ENCODE peak calls at places on chromosomes 13 and 19, in nine cellular contexts. Q, H, W, P, M, C, A, J and N are unnamed samples.

GRCh38 chr13:44555207-44555606 is 20.9 kb downstream of the TSC22D1 start:
- DNase-seq in H (no peak), A (no peak), J (no peak), C (no peak), P (no peak), W (no peak), Q (no peak), M (no peak), N (no peak)

GRCh38 chr19:34639491-34640085 is 37.4 kb downstream of the SCGB2B2 start:
- DNase-seq in H (peak), A (peak), Q (peak), C (peak), W (peak), J (peak), M (no peak), P (peak), N (peak)

GRCh38 chr19:56958428-56958827 is 117.9 kb upstream of the PEG3 start:
- DNase-seq in P (no peak), C (no peak), H (no peak), Q (no peak), A (no peak), M (no peak), J (no peak), W (no peak), N (no peak)

GRCh38 chr13:111325146-111325890 is 4.9 kb downstream of the TEX29 start:
- DNase-seq in J (no peak), Q (no peak), M (no peak), H (peak), W (no peak), A (no peak), P (no peak), C (no peak), N (no peak)

GRCh38 chr13:101959016-101959415 is 442.8 kb downstream of the FGF14 start:
- DNase-seq in J (no peak), M (no peak), Q (no peak), W (no peak), A (no peak), H (no peak), P (no peak), C (no peak), N (no peak)

GRCh38 chr13:110250258-110250891 is 56.6 kb downstream of the COL4A1 start:
- DNase-seq in A (no peak), C (no peak), M (peak), H (no peak), J (peak), P (peak), W (no peak), Q (no peak), N (no peak)

GRCh38 chr13:95698047-95698749 is 21.3 kb downstream of the DNAJC3 start:
- DNase-seq in C (no peak), W (peak), M (no peak), A (no peak), Q (no peak), H (no peak), P (no peak), J (no peak), N (no peak)

GRCh38 chr19:45051929-45052579 is 13.2 kb downstream of the CLASRP start:
- DNase-seq in C (no peak), P (no peak), A (no peak), Q (no peak), H (no peak), M (no peak), W (peak), J (no peak), N (no peak)

GRCh38 chr19:12766051-12766521 is 9.3 kb downstream of the HOOK2 start:
- DNase-seq in W (peak), J (peak), A (peak), H (peak), C (peak), Q (peak), M (peak), P (peak), N (peak)

GRCh38 chr19:38650180-38650775 is 2.8 kb downstream of the ACTN4 start:
- DNase-seq in J (peak), A (no peak), M (no peak), C (no peak), H (no peak), P (no peak), W (no peak), Q (no peak), N (no peak)

GRCh38 chr13:26255717-26256277 is 1.9 kb downstream of the CDK8 start:
- DNase-seq in W (peak), A (no peak), Q (no peak), J (peak), H (no peak), C (no peak), M (no peak), P (no peak), N (no peak)

GRCh38 chr13:97329331-97329730 is 104.6 kb upstream of the RAP2A start:
- DNase-seq in H (no peak), P (no peak), J (peak), A (no peak), M (no peak), W (no peak), Q (no peak), C (no peak), N (no peak)

GRCh38 chr19:50362656-50363424 is 2.6 kb downstream of the NAPSA start:
- DNase-seq in A (no peak), H (no peak), W (no peak), Q (no peak), C (no peak), P (peak), J (no peak), M (no peak), N (no peak)

GRCh38 chr19:8004723-8005513 is 523 bp downstream of the ELAVL1 start:
- DNase-seq in Q (no peak), M (no peak), C (no peak), H (no peak), P (no peak), J (peak), W (peak), A (no peak), N (no peak)

GRCh38 chr13:99359493-99359892 is 52.3 kb upstream of the GPR183 start:
- DNase-seq in M (no peak), J (no peak), W (no peak), A (no peak), Q (no peak), C (no peak), P (peak), H (no peak), N (no peak)

GRCh38 chr19:459724-460511 is 915 bp downstream of the SHC2 start:
- DNase-seq in M (no peak), W (no peak), J (peak), P (peak), C (no peak), Q (no peak), H (peak), A (no peak), N (peak)

GRCh38 chr19:39563408-39563807 is 23.4 kb upstream of the EID2 start:
- DNase-seq in M (no peak), Q (no peak), A (no peak), P (no peak), C (no peak), H (no peak), J (peak), W (no peak), N (no peak)

GRCh38 chr13:90562388-90562787 is 785.1 kb upstream of the MIR17HG start:
- DNase-seq in J (no peak), M (no peak), A (no peak), H (no peak), C (no peak), Q (no peak), W (no peak), P (no peak), N (no peak)

GRCh38 chr13:71218960-71219359 is 648.0 kb downstream of the DACH1 start:
- DNase-seq in M (no peak), Q (no peak), J (no peak), C (no peak), H (no peak), A (no peak), W (peak), P (no peak), N (peak)

GRCh38 chr19:47765522-47766358 is 12.8 kb upstream of the SELENOW start:
- DNase-seq in C (peak), J (peak), A (no peak), M (no peak), H (peak), Q (no peak), W (peak), P (peak), N (peak)

GRCh38 chr13:29935309-29935981 is 85.0 kb upstream of the UBL3 start:
- DNase-seq in H (no peak), C (peak), Q (no peak), W (peak), J (no peak), A (peak), P (no peak), M (no peak), N (no peak)

GRCh38 chr13:32938907-32939306 is 77.3 kb upstream of the KL start:
- DNase-seq in M (no peak), A (no peak), Q (no peak), P (no peak), J (peak), C (no peak), H (no peak), W (no peak), N (no peak)

GRCh38 chr13:27194895-27195764 is 23.5 kb upstream of the USP12 start:
- DNase-seq in C (no peak), M (no peak), A (no peak), P (no peak), H (peak), Q (no peak), W (no peak), J (peak), N (peak)

GRCh38 chr19:17765069-17765618 is 13.9 kb downstream of the FCHO1 start:
- DNase-seq in M (peak), Q (no peak), A (no peak), W (no peak), H (no peak), P (peak), C (no peak), J (no peak), N (peak)

GRCh38 chr13:110546933-110547332 is 14.6 kb downstream of the RAB20 start:
- DNase-seq in A (no peak), Q (peak), W (no peak), H (no peak), P (peak), M (peak), C (no peak), J (peak), N (peak)

GRCh38 chr13:110830331-110830730 is 84.5 kb downstream of the ANKRD10 start:
- DNase-seq in J (no peak), W (no peak), H (no peak), A (no peak), C (no peak), M (no peak), P (no peak), Q (no peak), N (no peak)

GRCh38 chr13:20702945-20703784 is at the start of gene IL17D:
- DNase-seq in A (no peak), P (no peak), M (no peak), C (peak), Q (no peak), W (peak), J (peak), H (no peak), N (no peak)